ENCODE peak calls at places on chromosomes 7 and 10, in six cellular contexts. B is choroid plexus epithelial cell; V is stimulated activated CD4-positive, alpha-beta T cell treated with anti-CD3 and anti-CD28 coated beads, Interleukin-15, amount 100 ng/mL, for 1 hour; R is MCF 10A; J is cardiac fibroblast; L is activated gamma-delta T cell treated with anti-CD3 and anti-CD28 coated beads, Interleukin-2, amount 50 U/mL, for 16 hours. Q is an unnamed sample.

GRCh38 chr7:20218261-20218660 is 1.1 kb upstream of the MACC1 start:
- DNase-seq in B (no peak), V (no peak), R (no peak), J (no peak), L (no peak), Q (peak; percentile 55)

GRCh38 chr10:104680467-104681401 is 39.6 kb downstream of the SORCS3 start:
- DNase-seq in B (no peak), V (no peak), R (no peak), J (no peak), L (no peak), Q (peak; percentile 22)

GRCh38 chr10:127997937-127998336 is 91.0 kb downstream of the PTPRE start:
- DNase-seq in B (peak; percentile 54), V (no peak), R (no peak), J (peak; percentile 65), L (no peak), Q (no peak)

GRCh38 chr7:41108821-41109220 is 594.1 kb downstream of the INHBA start:
- DNase-seq in B (no peak), V (no peak), R (no peak), J (peak; percentile 21), L (no peak), Q (no peak)

GRCh38 chr7:69773535-69774225 is 175.4 kb downstream of the AUTS2 start:
- DNase-seq in B (no peak), V (no peak), R (no peak), J (no peak), L (no peak), Q (no peak)

GRCh38 chr7:107220356-107220755 is 51.6 kb downstream of the HBP1 start:
- DNase-seq in B (no peak), V (no peak), R (no peak), J (peak; percentile 27), L (no peak), Q (no peak)

GRCh38 chr7:15938153-15938552 is 251.7 kb upstream of the MEOX2 start:
- DNase-seq in B (no peak), V (no peak), R (no peak), J (no peak), L (no peak), Q (no peak)

GRCh38 chr7:82339958-82340357 is 103.6 kb downstream of the CACNA2D1 start:
- DNase-seq in B (no peak), V (no peak), R (no peak), J (no peak), L (no peak), Q (no peak)

GRCh38 chr7:126996659-126997058 is 256.1 kb downstream of the GRM8 start:
- DNase-seq in B (no peak), V (no peak), R (no peak), J (no peak), L (no peak), Q (no peak)

GRCh38 chr7:12607134-12607533 is 36.6 kb downstream of the SCIN start:
- DNase-seq in B (peak; percentile 28), V (no peak), R (no peak), J (no peak), L (no peak), Q (no peak)

GRCh38 chr7:148991536-148991935 is 36.8 kb downstream of the PDIA4 start:
- DNase-seq in B (no peak), V (no peak), R (no peak), J (no peak), L (no peak), Q (peak; percentile 66)

GRCh38 chr10:129770286-129770685 is 193.8 kb downstream of the EBF3 start:
- DNase-seq in B (no peak), V (no peak), R (no peak), J (no peak), L (no peak), Q (no peak)

GRCh38 chr10:96565774-96566173 is 21.0 kb downstream of the TM9SF3 start:
- DNase-seq in B (peak; percentile 66), V (no peak), R (peak; percentile 11), J (peak; percentile 52), L (no peak), Q (peak; percentile 11)

GRCh38 chr7:26202019-26202985 is 757 bp downstream of the CBX3 start:
- DNase-seq in B (no peak), V (peak; percentile 32), R (peak; percentile 39), J (peak; percentile 43), L (peak; percentile 46), Q (peak; percentile 42)

GRCh38 chr7:106068538-106068961 is 43.6 kb downstream of the SYPL1 start:
- DNase-seq in B (no peak), V (no peak), R (no peak), J (no peak), L (no peak), Q (no peak)

Q was measured in bronchial epithelial cell.